ENCODE peak calls at places on chromosomes 12 and 14, in eight cellular contexts. Y is CD4-positive, alpha-beta memory T cell; I is OCI-LY7; H is HCT116; J is astrocyte; F is cardiac muscle cell; L is naive thymus-derived CD4-positive, alpha-beta T cell; Z is hepatocyte. E is an unnamed sample. For H3K9me3, the result is how much of the 10 kb centered on the place peaks cover.

GRCh38 chr12:100153131-100153530 is 10.5 kb upstream of the BLTP3B start:
- DNase-seq in Y (no peak), I (no peak), H (no peak), J (no peak), F (no peak), L (no peak), Z (no peak), E (no peak)

GRCh38 chr12:88897723-88898122 is 317.5 kb upstream of the KITLG start:
- DNase-seq in Y (no peak), I (no peak), H (no peak), J (peak), F (no peak), L (no peak), Z (no peak), E (no peak)

GRCh38 chr12:269216-269615 is 6.6 kb upstream of the SLC6A13 start:
- DNase-seq in Y (no peak), I (no peak), H (no peak), J (no peak), F (peak), L (no peak), Z (peak), E (no peak)

GRCh38 chr12:4434299-4434698 is 11.3 kb downstream of the FGF6 start:
- DNase-seq in Y (no peak), I (no peak), H (no peak), J (no peak), F (no peak), L (no peak), Z (no peak), E (no peak)

GRCh38 chr14:80987235-80988032 is 32.0 kb downstream of the TSHR start:
- DNase-seq in Y (peak), I (peak), H (peak), J (peak), F (peak), L (peak), Z (peak), E (peak)

GRCh38 chr12:6226701-6227096 is 26.5 kb downstream of the CD9 start:
- DNase-seq in Y (no peak), I (no peak), H (no peak), J (no peak), F (no peak), L (no peak), Z (peak), E (no peak)

GRCh38 chr12:116066381-116067230 is 210.9 kb downstream of the MED13L start:
- DNase-seq in Y (peak), I (peak), H (peak), J (no peak), F (peak), L (peak), Z (peak), E (peak)

GRCh38 chr14:93231129-93231979 is 24.3 kb downstream of the UBR7 start:
- DNase-seq in Y (no peak), I (no peak), H (no peak), J (peak), F (no peak), L (no peak), Z (no peak), E (no peak)

GRCh38 chr12:109844983-109845841 is 12.0 kb upstream of the TRPV4 start:
- DNase-seq in Y (peak), I (peak), H (peak), J (peak), F (peak), L (peak), Z (peak), E (peak)

GRCh38 chr12:116141110-116141832 is 136.2 kb downstream of the MED13L start:
- DNase-seq in Y (no peak), I (peak), H (no peak), J (no peak), F (no peak), L (no peak), Z (no peak), E (peak)

GRCh38 chr12:6039894-6040601 is 84.4 kb downstream of the VWF start:
- DNase-seq in Y (peak), I (peak), H (peak), J (peak), F (peak), L (peak), Z (peak), E (peak)

GRCh38 chr14:50035214-50035613 is 81.2 kb downstream of the VCPKMT start:
- DNase-seq in Y (no peak), I (no peak), H (no peak), J (no peak), F (no peak), L (no peak), Z (no peak), E (no peak)

GRCh38 chr12:120998435-120998834 is 17.9 kb downstream of the C12orf43 start:
- DNase-seq in Y (no peak), I (no peak), H (no peak), J (no peak), F (no peak), L (no peak), Z (no peak), E (no peak)

GRCh38 chr12:3204716-3205617 is 127.8 kb downstream of the TSPAN9 start:
- DNase-seq in Y (no peak), I (no peak), H (no peak), J (no peak), F (no peak), L (no peak), Z (no peak), E (no peak)

GRCh38 chr12:55932546-55932919 is 1.6 kb downstream of the DGKA start:
- DNase-seq in Y (peak), I (peak), H (no peak), J (peak), F (no peak), L (peak), Z (no peak), E (no peak)

GRCh38 chr12:55933799-55934174 is 2.8 kb downstream of the DGKA start:
- DNase-seq in Y (no peak), I (no peak), H (no peak), J (no peak), F (no peak), L (no peak), Z (no peak), E (no peak)

GRCh38 chr12:55934343-55934742 is 3.4 kb downstream of the DGKA start:
- DNase-seq in Y (no peak), I (no peak), H (no peak), J (no peak), F (no peak), L (no peak), Z (no peak), E (no peak)

GRCh38 chr12:55931780-55932545 is 1.0 kb downstream of the DGKA start:
- DNase-seq in Y (no peak), I (peak), H (no peak), J (peak), F (peak), L (no peak), Z (peak), E (peak)

DNA sequence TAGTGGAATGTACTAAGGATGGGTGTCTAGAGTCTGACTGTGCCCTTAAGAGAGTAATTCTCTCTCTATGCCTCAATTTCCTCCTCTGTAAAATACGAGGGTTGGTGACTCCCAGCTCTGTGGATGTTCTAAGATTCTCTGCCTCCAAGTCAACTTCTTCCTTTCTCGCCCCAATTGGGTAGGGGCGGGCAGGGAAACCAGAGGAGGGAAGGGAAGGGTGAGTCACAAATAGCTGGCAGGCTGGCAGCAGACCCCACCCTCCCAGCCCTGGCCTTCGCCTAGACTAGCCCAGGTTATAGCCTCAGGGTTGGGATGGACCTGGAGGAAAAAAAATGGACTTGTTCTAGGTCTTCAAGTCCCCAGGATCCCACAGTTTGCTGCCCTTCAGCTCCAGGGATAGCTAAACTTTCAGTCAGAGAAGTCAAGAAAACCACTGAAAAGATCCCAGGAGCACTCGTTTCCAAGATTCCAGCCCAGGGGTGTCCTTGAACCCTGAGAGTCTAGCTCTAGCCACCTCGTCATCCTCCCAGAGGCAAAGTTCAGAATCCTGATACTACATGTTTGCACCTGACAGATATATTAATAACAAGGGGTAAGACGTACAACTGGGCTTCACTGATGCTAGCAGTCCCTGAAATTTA is 2.3 kb downstream of the DGKA start:
- DNase-seq in Y (no peak), I (no peak), H (peak), J (no peak), F (no peak), L (no peak), Z (no peak), E (no peak)
- H3K27ac ChIP-seq in Y (peak), I (peak), H (peak), J (peak), F (no peak), L (peak), Z (peak), E (peak)

GRCh38 chr12:54007538-54008259 is 1.1 kb upstream of the HOXC8 start:
- DNase-seq in Y (no peak), I (no peak), H (no peak), J (no peak), F (no peak), L (no peak), Z (no peak), E (no peak)
- H3K4me3 ChIP-seq in Y (no peak), I (no peak), H (no peak), J (no peak), F (no peak), L (no peak), Z (no peak), E (no peak)

DNA sequence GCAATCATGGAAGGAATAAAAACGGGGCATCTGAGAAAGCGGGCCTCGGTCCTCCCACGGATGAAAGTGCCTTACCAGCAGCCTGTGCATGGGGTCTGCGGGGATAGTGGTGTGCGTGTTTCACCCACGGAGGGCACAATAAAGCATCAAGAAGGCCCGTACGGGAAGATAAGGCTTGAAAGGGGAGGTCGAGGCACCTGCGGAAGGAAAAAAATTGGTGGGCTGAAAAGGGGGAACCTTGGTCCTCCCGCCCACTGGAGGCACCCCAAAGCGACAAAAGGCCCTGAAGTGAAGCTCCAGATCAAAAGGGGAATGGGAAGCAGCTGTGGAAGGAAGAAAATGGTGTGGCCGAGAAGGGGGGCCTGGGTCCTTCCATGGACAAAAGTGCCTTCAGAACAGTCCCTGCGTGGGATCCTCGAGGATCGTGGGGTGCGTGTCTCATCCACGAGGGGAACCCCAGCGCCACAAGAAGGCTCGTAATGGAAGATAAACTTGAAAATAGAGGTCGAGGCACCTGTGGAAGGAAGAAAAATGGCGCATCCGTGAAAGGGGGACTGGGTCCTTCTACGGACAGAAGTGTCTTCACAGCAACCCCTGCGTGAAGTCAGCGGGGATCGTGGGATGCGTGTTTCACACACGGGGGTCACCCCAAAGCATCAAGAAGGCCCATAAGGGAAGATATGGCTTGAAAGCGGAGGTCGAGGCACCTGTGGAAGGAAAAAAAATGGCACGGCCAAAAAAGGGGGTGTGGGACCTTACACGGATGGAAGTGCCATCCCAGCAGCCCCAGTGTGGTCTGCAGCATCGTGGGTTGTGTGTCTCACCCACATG is 276.9 kb downstream of the ALG10 start:
- DNase-seq in Y (no peak), I (no peak), H (no peak), J (no peak), F (no peak), L (no peak), Z (no peak), E (no peak)
- H3K9me3 ChIP-seq in Y (under half), I (under half), H (under half), J (under half), F (under half), L (under half), Z (under half), E (half or more)

DNA sequence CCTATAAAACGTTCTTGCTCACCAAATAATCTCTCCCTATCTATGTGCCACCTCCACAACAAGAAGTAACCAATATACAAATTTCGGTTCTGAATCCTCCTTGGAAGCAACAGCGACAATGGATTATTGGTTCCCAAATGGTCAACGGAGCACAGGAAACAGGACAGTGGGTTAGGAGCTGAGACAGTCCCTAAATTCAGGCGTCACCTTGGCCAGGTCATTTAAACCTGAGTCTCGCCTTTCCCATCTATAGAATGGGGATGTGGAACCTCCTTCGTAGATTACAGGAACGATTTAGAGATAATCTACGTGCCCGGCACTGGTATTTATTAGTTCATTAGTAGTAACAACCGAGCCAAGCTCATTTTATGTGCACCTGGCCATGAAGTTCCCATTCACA is 1.1 kb downstream of the NT5DC3 start:
- DNase-seq in Y (no peak), I (no peak), H (no peak), J (no peak), F (no peak), L (no peak), Z (no peak), E (no peak)
- H3K27ac ChIP-seq in Y (no peak), I (no peak), H (no peak), J (no peak), F (no peak), L (no peak), Z (no peak), E (no peak)